ENCODE peak calls at places on chromosomes 13 and 19, in nine cellular contexts. N, F, T, Z, J, D, W, A and I are unnamed samples.

GRCh38 chr19:41904118-41904870 is 21.3 kb downstream of the ARHGEF1 start:
- DNase-seq in N (no peak), F (no peak), T (no peak), Z (no peak), J (peak), D (no peak), W (no peak), A (peak), I (no peak)

GRCh38 chr19:56660381-56661105 is 11.0 kb downstream of the ZNF835 start:
- DNase-seq in N (no peak), F (no peak), T (no peak), Z (no peak), J (no peak), D (no peak), W (peak), A (no peak), I (no peak)

GRCh38 chr13:74134777-74135305 is 637 bp upstream of the KLF12 start:
- DNase-seq in N (no peak), F (no peak), T (no peak), Z (no peak), J (peak), D (peak), W (peak), A (no peak), I (no peak)

GRCh38 chr13:49354719-49355118 is 89.1 kb downstream of the CAB39L start:
- DNase-seq in N (no peak), F (no peak), T (no peak), Z (no peak), J (no peak), D (no peak), W (no peak), A (peak), I (no peak)

GRCh38 chr19:16041571-16042386 is 34.5 kb upstream of the TPM4 start:
- DNase-seq in N (peak), F (peak), T (peak), Z (no peak), J (peak), D (peak), W (peak), A (peak), I (peak)

GRCh38 chr19:55549500-55550320 is 4.4 kb upstream of the SBK3 start:
- DNase-seq in N (peak), F (peak), T (peak), Z (no peak), J (peak), D (no peak), W (no peak), A (peak), I (no peak)

GRCh38 chr13:33739254-33739653 is 78.7 kb upstream of the RFC3 start:
- DNase-seq in N (no peak), F (no peak), T (no peak), Z (no peak), J (no peak), D (no peak), W (no peak), A (no peak), I (no peak)

GRCh38 chr19:8391274-8392016 is 1.3 kb downstream of the RAB11B start:
- DNase-seq in N (no peak), F (no peak), T (no peak), Z (no peak), J (no peak), D (no peak), W (no peak), A (no peak), I (peak)

GRCh38 chr13:34462843-34463242 is 479.2 kb upstream of the NBEA start:
- DNase-seq in N (no peak), F (peak), T (no peak), Z (no peak), J (peak), D (no peak), W (no peak), A (no peak), I (no peak)

GRCh38 chr13:20191902-20192469 is 752 bp downstream of the GJB2 start:
- DNase-seq in N (peak), F (no peak), T (no peak), Z (no peak), J (no peak), D (no peak), W (no peak), A (no peak), I (no peak)

GRCh38 chr19:45179063-45179847 is 671 bp downstream of the BLOC1S3 start:
- DNase-seq in N (no peak), F (no peak), T (no peak), Z (no peak), J (no peak), D (peak), W (peak), A (no peak), I (no peak)

GRCh38 chr13:67119481-67119883 is 110.7 kb downstream of the PCDH9 start:
- DNase-seq in N (no peak), F (peak), T (peak), Z (no peak), J (peak), D (peak), W (no peak), A (no peak), I (no peak)

GRCh38 chr13:110911880-110912279 is 3.0 kb downstream of the ANKRD10 start:
- DNase-seq in N (no peak), F (no peak), T (no peak), Z (no peak), J (no peak), D (no peak), W (no peak), A (no peak), I (no peak)

GRCh38 chr19:18910010-18910409 is 9.2 kb downstream of the COPE start:
- DNase-seq in N (no peak), F (no peak), T (no peak), Z (no peak), J (no peak), D (no peak), W (no peak), A (no peak), I (no peak)
- H3K27ac ChIP-seq in N (no peak), F (no peak), T (no peak), Z (no peak), J (no peak), D (no peak), W (no peak), A (no peak), I (no peak)

GRCh38 chr13:25249001-25249543 is 38.2 kb downstream of the MTMR6 start:
- DNase-seq in N (peak), F (no peak), T (no peak), Z (peak), J (no peak), D (no peak), W (peak), A (peak), I (peak)
- TF ChIP-seq REST in N (no peak), F (no peak), T (no peak), Z (no peak), J (no peak), D (no peak), W (no peak), A (no peak), I (no peak)

GRCh38 chr19:33431986-33432385 is 58.5 kb downstream of the CEBPG start:
- DNase-seq in N (peak), F (no peak), T (no peak), Z (no peak), J (no peak), D (no peak), W (no peak), A (no peak), I (no peak)
- H3K4me3 ChIP-seq in N (no peak), F (no peak), T (no peak), Z (no peak), J (no peak), D (no peak), W (no peak), A (no peak), I (no peak)

GRCh38 chr13:97211357-97211756 is 10.8 kb upstream of the MBNL2 start:
- DNase-seq in N (no peak), F (no peak), T (no peak), Z (no peak), J (no peak), D (no peak), W (no peak), A (no peak), I (no peak)
- H3K27ac ChIP-seq in N (no peak), F (no peak), T (peak), Z (no peak), J (no peak), D (no peak), W (peak), A (no peak), I (no peak)

DNA sequence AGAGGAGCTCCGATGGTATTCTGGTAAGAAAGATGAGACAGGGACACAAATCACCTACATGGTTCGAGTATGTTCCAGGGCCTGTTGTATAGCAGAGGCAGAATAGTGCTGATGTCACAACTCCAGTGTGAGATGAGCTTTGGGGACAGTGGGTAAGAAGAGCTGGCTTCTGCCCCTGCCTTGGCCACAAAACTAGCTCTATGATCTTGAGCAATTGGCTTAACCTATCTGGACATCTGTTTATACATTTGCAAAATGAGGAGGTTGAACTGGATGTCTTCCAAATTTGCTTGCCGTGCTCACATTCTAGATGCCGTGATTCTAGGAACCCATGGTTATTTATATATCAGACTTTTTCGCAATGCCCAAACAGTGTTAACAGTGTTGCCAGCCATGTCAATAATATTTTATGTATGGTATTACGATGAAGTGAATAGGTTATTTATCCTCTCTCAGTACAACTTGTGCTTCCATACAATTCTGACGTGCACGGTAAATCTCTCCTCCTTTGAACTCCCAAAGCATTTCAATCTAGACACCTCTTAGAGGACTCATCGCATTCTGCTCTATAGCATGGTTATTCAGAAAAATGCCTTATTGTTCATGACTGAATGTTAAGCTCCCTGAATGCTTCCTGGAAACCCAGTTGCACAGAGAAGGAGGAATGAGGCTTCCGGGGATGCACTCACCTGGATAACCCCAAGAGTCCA is 316.0 kb downstream of the FOXO1 start:
- DNase-seq in N (no peak), F (no peak), T (no peak), Z (no peak), J (no peak), D (no peak), W (no peak), A (no peak), I (no peak)
- TF ChIP-seq REST in N (no peak), F (no peak), T (no peak), Z (no peak), J (no peak), D (no peak), W (no peak), A (no peak), I (no peak)